ENCODE peak calls at places on chromosome 13, in eight cellular contexts. J, K, G, N, M, T, Q and W are unnamed samples.

GRCh38 chr13:99206873-99207272 is 6.2 kb downstream of the UBAC2 start:
- DNase-seq in Q (no peak), M (no peak), J (no peak), K (no peak), N (no peak), T (no peak), G (no peak), W (no peak)

GRCh38 chr13:100673831-100674362 is 698 bp downstream of the TMTC4 start:
- DNase-seq in J (peak), K (peak), Q (peak), T (peak), M (peak), N (no peak), G (peak), W (peak)

GRCh38 chr13:30752201-30752797 is 17.0 kb downstream of the ALOX5AP start:
- DNase-seq in K (no peak), J (no peak), T (no peak), N (no peak), M (no peak), Q (peak), G (peak), W (no peak)

GRCh38 chr13:101384929-101385328 is 31.4 kb downstream of the NALCN start:
- DNase-seq in M (no peak), J (no peak), N (no peak), K (no peak), T (no peak), G (no peak), Q (no peak), W (no peak)

GRCh38 chr13:91381371-91381770 is 17.1 kb upstream of the GPC5 start:
- DNase-seq in K (no peak), T (no peak), Q (no peak), G (no peak), M (no peak), N (no peak), J (no peak), W (no peak)

GRCh38 chr13:92297971-92298942 is 899.8 kb downstream of the GPC5 start:
- DNase-seq in T (no peak), M (no peak), G (no peak), K (peak), N (no peak), Q (no peak), J (no peak), W (no peak)

GRCh38 chr13:94305033-94305432 is 174.4 kb downstream of the DCT start:
- DNase-seq in M (no peak), N (no peak), K (no peak), Q (no peak), G (no peak), J (no peak), T (no peak), W (no peak)

GRCh38 chr13:100544866-100545683 is 43.5 kb downstream of the GGACT start:
- DNase-seq in M (no peak), J (no peak), G (no peak), T (no peak), Q (peak), N (peak), K (no peak), W (no peak)

GRCh38 chr13:37173214-37173613 is 67.8 kb upstream of the CSNK1A1L start:
- DNase-seq in T (no peak), N (no peak), K (no peak), M (no peak), G (peak), J (peak), Q (no peak), W (no peak)

GRCh38 chr13:30186644-30187431 is 120.5 kb downstream of the KATNAL1 start:
- DNase-seq in J (no peak), T (no peak), N (no peak), G (peak), M (no peak), K (no peak), Q (no peak), W (no peak)

GRCh38 chr13:30373727-30374126 is 48.6 kb upstream of the UBE2L5 start:
- DNase-seq in N (no peak), G (no peak), K (no peak), J (no peak), Q (no peak), T (no peak), M (no peak), W (no peak)

GRCh38 chr13:103299079-103299478 is 232.9 kb upstream of the SLC10A2 start:
- DNase-seq in N (no peak), M (no peak), Q (no peak), K (no peak), T (no peak), G (no peak), J (no peak), W (no peak)

GRCh38 chr13:113907637-113908617 is 44.1 kb upstream of the GAS6 start:
- DNase-seq in J (peak), G (peak), N (peak), M (no peak), Q (no peak), K (no peak), T (peak), W (no peak)

GRCh38 chr13:51717786-51718398 is 86.1 kb downstream of the DHRS12 start:
- DNase-seq in K (no peak), N (no peak), M (no peak), Q (no peak), T (no peak), G (peak), J (no peak), W (no peak)

GRCh38 chr13:27442071-27442647 is 8.2 kb downstream of the MTIF3 start:
- DNase-seq in N (no peak), K (no peak), G (no peak), Q (no peak), T (no peak), M (no peak), J (no peak), W (no peak)

GRCh38 chr13:111646464-111646855 is 326.0 kb downstream of the TEX29 start:
- DNase-seq in Q (no peak), M (no peak), N (no peak), K (no peak), T (no peak), G (no peak), J (no peak), W (no peak)

GRCh38 chr13:65597839-65598818 is 1632.0 kb downstream of the PCDH9 start:
- DNase-seq in J (no peak), G (peak), N (no peak), K (no peak), Q (no peak), M (no peak), T (no peak), W (no peak)

GRCh38 chr13:21231426-21231945 is 55.0 kb downstream of the MRPL57 start:
- DNase-seq in M (no peak), T (no peak), G (peak), Q (no peak), J (no peak), N (no peak), K (no peak), W (no peak)

GRCh38 chr13:21232599-21232998 is 56.1 kb downstream of the MRPL57 start:
- DNase-seq in K (no peak), M (no peak), T (no peak), G (peak), N (no peak), J (no peak), Q (no peak), W (no peak)

GRCh38 chr13:21230516-21230915 is 54.1 kb downstream of the MRPL57 start:
- DNase-seq in K (no peak), G (no peak), J (no peak), Q (no peak), M (no peak), T (no peak), N (no peak), W (no peak)

GRCh38 chr13:21233086-21233485 is 56.6 kb downstream of the MRPL57 start:
- DNase-seq in M (no peak), K (no peak), Q (no peak), N (no peak), J (no peak), T (no peak), G (peak), W (no peak)

GRCh38 chr13:21232196-21232595 is 55.7 kb downstream of the MRPL57 start:
- DNase-seq in G (peak), M (no peak), J (no peak), K (no peak), N (no peak), Q (no peak), T (peak), W (no peak)
- TF ChIP-seq CTCF in G (no peak), M (no peak), J (no peak), K (no peak), N (no peak), Q (peak), T (no peak), W (no peak)

DNA sequence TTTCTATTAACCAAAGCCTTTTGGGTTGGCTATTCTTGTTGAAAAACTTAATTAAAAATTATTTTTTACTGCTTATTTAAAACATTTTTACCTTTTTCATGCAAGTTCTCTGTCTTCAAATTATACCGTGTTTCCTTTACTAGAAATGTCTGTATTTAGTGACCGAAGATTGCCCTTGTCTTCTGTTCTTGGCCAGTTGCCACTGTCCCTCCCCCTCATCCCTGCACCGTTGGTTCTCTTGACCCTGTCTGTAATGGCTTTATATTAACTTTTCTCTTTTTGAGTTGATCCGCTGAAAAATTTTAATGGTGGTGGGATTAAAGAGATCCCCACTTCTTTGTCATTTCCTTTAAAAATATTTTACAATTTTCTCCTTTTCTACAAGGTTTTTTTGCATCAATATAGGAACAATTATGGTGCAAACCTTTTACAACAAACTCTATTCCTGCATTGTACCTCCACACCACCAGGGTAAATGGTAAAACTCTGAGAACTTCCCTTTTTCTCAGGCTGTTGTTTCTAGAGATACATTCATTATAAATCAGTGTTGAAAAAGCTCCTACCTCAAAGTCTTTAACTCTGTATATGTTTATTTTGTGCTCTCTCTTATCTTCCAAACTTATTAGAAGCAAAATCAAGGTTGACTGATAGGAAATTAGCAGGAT is 12.9 kb upstream of the RNF113B start:
- DNase-seq in N (no peak), J (no peak), G (no peak), M (no peak), T (no peak), K (no peak), Q (peak), W (no peak)
- TF ChIP-seq CTCF in N (no peak), J (no peak), G (no peak), M (no peak), T (no peak), K (no peak), Q (no peak), W (no peak)

DNA sequence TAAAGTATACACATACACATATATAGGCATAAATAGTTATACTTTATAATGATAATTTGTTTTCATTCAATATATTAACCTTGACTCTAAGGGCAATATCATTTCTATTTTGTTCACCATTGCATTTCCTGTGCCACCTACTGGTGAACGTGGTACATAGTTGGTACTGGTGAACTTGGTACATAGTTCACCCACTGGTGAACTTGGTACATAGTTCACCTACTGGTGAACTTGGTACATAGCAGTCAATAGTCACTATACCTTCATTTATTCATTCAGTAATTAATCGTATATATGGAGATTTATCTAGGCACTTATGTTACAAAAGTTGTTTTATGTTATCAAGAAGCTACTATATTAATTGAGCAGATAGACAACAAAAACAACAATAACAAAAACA is 172.6 kb upstream of the ATXN8OS start:
- DNase-seq in Q (no peak), K (no peak), T (no peak), M (no peak), G (no peak), J (no peak), N (no peak), W (no peak)
- TF ChIP-seq CTCF in Q (no peak), K (no peak), T (no peak), M (peak), G (no peak), J (no peak), N (no peak), W (no peak)

GRCh38 chr13:87810391-87810801 is 139.2 kb downstream of the SLITRK5 start:
- DNase-seq in N (no peak), K (no peak), Q (no peak), G (no peak), M (no peak), T (no peak), J (no peak), W (no peak)
- TF ChIP-seq CTCF in N (no peak), K (no peak), Q (no peak), G (no peak), M (no peak), T (no peak), J (no peak), W (no peak)

GRCh38 chr13:41411536-41411935 is 45.8 kb upstream of the RGCC start:
- DNase-seq in G (peak), M (no peak), J (no peak), N (no peak), T (no peak), K (peak), Q (no peak), W (no peak)
- TF ChIP-seq CTCF in G (peak), M (no peak), J (peak), N (no peak), T (no peak), K (peak), Q (peak), W (peak)

GRCh38 chr13:61950828-61951227 is 535.2 kb upstream of the PCDH20 start:
- DNase-seq in G (no peak), K (no peak), M (no peak), T (no peak), Q (no peak), J (no peak), N (no peak), W (no peak)

DNA sequence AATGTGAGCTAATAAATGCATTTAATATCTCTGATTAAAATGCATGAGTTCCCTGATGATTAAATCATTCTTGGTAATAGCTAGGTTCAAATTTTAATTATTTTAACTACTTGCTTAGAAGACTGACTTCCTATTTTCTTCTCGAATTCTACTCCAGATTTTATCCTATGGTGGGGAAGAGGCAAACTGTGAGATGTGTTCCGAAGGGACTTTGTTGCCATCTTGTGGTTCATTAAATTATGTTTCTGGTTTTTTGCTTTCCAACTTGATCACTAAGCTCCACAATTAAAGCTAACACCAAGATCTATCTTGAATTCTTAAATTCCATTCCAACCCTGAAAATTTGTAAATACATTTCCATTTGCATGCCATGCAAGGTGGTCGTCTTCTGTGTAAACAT is 538.4 kb upstream of the PCDH20 start:
- DNase-seq in G (no peak), M (no peak), Q (no peak), N (no peak), K (no peak), J (no peak), T (no peak), W (no peak)
- TF ChIP-seq CTCF in G (no peak), M (peak), Q (peak), N (no peak), K (no peak), J (no peak), T (no peak), W (peak)

GRCh38 chr13:71320452-71320851 is 546.6 kb downstream of the DACH1 start:
- DNase-seq in M (no peak), J (peak), K (peak), G (peak), T (no peak), Q (no peak), N (no peak), W (no peak)
- TF ChIP-seq CTCF in M (peak), J (peak), K (no peak), G (peak), T (no peak), Q (no peak), N (no peak), W (no peak)